ENCODE peak calls at places on chromosomes 3 and 15, in four cellular contexts. B is HCEC 1CT, J is NCI-H1092 treated with DMSO at 0.1 percent for 48 hours, Y is endothelial cell of umbilical vein. Q is an unnamed sample.

GRCh38 chr15:85542895-85543331 is 162.5 kb downstream of the AKAP13 start:
- DNase-seq in B (no peak), J (peak), Y (peak), Q (no peak)

GRCh38 chr3:66722675-66723074 is 221.9 kb upstream of the LRIG1 start:
- DNase-seq in B (peak), J (no peak), Y (peak), Q (no peak)

GRCh38 chr3:99875925-99876781 is 58.5 kb downstream of the CMSS1 start:
- DNase-seq in B (peak), J (peak), Y (peak), Q (peak)

GRCh38 chr3:46948830-46949671 is 27.5 kb downstream of the CCDC12 start:
- DNase-seq in B (no peak), J (no peak), Y (no peak), Q (peak)

GRCh38 chr3:126129408-126129891 is 45.5 kb upstream of the SLC41A3 start:
- DNase-seq in B (peak), J (no peak), Y (peak), Q (peak)

GRCh38 chr3:132522353-132522752 is 74.7 kb upstream of the ACKR4 start:
- DNase-seq in B (no peak), J (no peak), Y (no peak), Q (no peak)

GRCh38 chr3:264394-265156 is 68.0 kb downstream of the CHL1 start:
- DNase-seq in B (peak), J (no peak), Y (no peak), Q (no peak)

GRCh38 chr15:50280271-50280670 is 14.7 kb upstream of the HDC start:
- DNase-seq in B (no peak), J (no peak), Y (no peak), Q (no peak)

Q was measured in Right ventricle myocardium superior.